ENCODE peak calls at places on chromosomes 16 and 17, in four cellular contexts. M is NCI-H748 treated with DMSO at 0.1 percent for 48 hours, R is sigmoid colon, Q is uterus. G is an unnamed sample.

GRCh38 chr17:43530303-43531081 is 15.6 kb downstream of the ETV4 start:
- DNase-seq in M (peak; percentile 72), R (peak; percentile 81), Q (peak; percentile 73), G (peak; percentile 51)

GRCh38 chr17:32769846-32770245 is 107.1 kb downstream of the MYO1D start:
- DNase-seq in M (peak; percentile 3), R (no peak), Q (no peak), G (no peak)

GRCh38 chr17:10836966-10837599 is 804 bp downstream of the PIRT start:
- DNase-seq in M (no peak), R (no peak), Q (no peak), G (no peak)

GRCh38 chr17:72205357-72205756 is 84.5 kb downstream of the SOX9 start:
- DNase-seq in M (no peak), R (no peak), Q (no peak), G (no peak)

GRCh38 chr17:82648761-82649474 is 674 bp upstream of the WDR45B start:
- DNase-seq in M (peak; percentile 19), R (peak; percentile 87), Q (peak; percentile 77), G (peak; percentile 34)

GRCh38 chr17:50318551-50319310 is 27.2 kb upstream of the XYLT2 start:
- DNase-seq in M (no peak), R (no peak), Q (no peak), G (no peak)

GRCh38 chr17:7250655-7251329 is 742 bp downstream of the CTDNEP1 start:
- DNase-seq in M (no peak), R (no peak), Q (no peak), G (no peak)

GRCh38 chr16:85328665-85329058 is 216.4 kb upstream of the CIBAR2 start:
- DNase-seq in M (no peak), R (no peak), Q (no peak), G (no peak)

GRCh38 chr16:69522041-69522578 is 43.7 kb upstream of the NFAT5 start:
- DNase-seq in M (no peak), R (no peak), Q (no peak), G (no peak)

GRCh38 chr17:63116228-63116627 is 150.2 kb downstream of the TANC2 start:
- DNase-seq in M (peak; percentile 21), R (no peak), Q (no peak), G (no peak)

GRCh38 chr16:75304521-75305363 is 53.3 kb upstream of the BCAR1 start:
- DNase-seq in M (no peak), R (peak; percentile 68), Q (peak; percentile 37), G (no peak)

GRCh38 chr17:17999364-18000007 is 26.8 kb downstream of the DRC3 start:
- DNase-seq in M (no peak), R (no peak), Q (no peak), G (no peak)

GRCh38 chr16:50537533-50538290 is 10.5 kb upstream of the NKD1 start:
- DNase-seq in M (no peak), R (no peak), Q (no peak), G (no peak)

GRCh38 chr17:6269474-6269873 is 165.4 kb downstream of the AIPL1 start:
- DNase-seq in M (no peak), R (no peak), Q (no peak), G (no peak)

GRCh38 chr17:34300652-34301390 is 15.3 kb downstream of the CCL11 start:
- DNase-seq in M (no peak), R (peak; percentile 69), Q (no peak), G (no peak)

G was measured in tibial nerve.